ENCODE peak calls at places on chromosome 13, in six cellular contexts. B is effector memory CD4-positive, alpha-beta T cell; P is psoas muscle; N is lower lobe of right lung; K is breast epithelium; F is lung. E is an unnamed sample.

GRCh38 chr13:41581884-41582547 is 124.7 kb downstream of the RGCC start:
- DNase-seq in N (no peak), K (no peak), P (no peak), B (no peak), F (no peak), E (no peak)

GRCh38 chr13:80132741-80133601 is 208.0 kb downstream of the SPRY2 start:
- DNase-seq in F (peak; percentile 72), B (no peak), P (peak; percentile 73), K (no peak), N (peak; percentile 55), E (no peak)

GRCh38 chr13:99614465-99614885 is 113.2 kb downstream of the TM9SF2 start:
- DNase-seq in B (no peak), N (no peak), F (no peak), K (no peak), P (no peak), E (no peak)

GRCh38 chr13:28056970-28057712 is 43.2 kb downstream of the FLT3 start:
- DNase-seq in K (no peak), P (no peak), B (no peak), N (no peak), F (no peak), E (no peak)

GRCh38 chr13:109781384-109782065 is 4.9 kb downstream of the IRS2 start:
- DNase-seq in B (no peak), N (no peak), P (peak; percentile 60), F (no peak), K (no peak), E (no peak)

GRCh38 chr13:101092985-101093384 is 323.3 kb downstream of the NALCN start:
- DNase-seq in K (no peak), P (no peak), F (no peak), N (no peak), B (no peak), E (no peak)

GRCh38 chr13:20035130-20035529 is 76.6 kb downstream of the ZMYM2 start:
- DNase-seq in B (no peak), N (no peak), K (no peak), F (no peak), P (no peak), E (no peak)

GRCh38 chr13:37747071-37747612 is 122.4 kb downstream of the TRPC4 start:
- DNase-seq in F (no peak), K (no peak), B (no peak), P (no peak), N (no peak), E (no peak)

GRCh38 chr13:29740961-29741360 is 109.5 kb downstream of the UBL3 start:
- DNase-seq in K (no peak), P (no peak), F (no peak), B (no peak), N (no peak), E (no peak)

GRCh38 chr13:27920677-27921420 is 1.0 kb downstream of the PDX1 start:
- DNase-seq in N (no peak), B (no peak), P (no peak), F (no peak), K (no peak), E (no peak)

GRCh38 chr13:81051873-81052272 is 710.9 kb upstream of the SPRY2 start:
- DNase-seq in N (no peak), B (no peak), P (no peak), K (no peak), F (no peak), E (no peak)

GRCh38 chr13:36920612-36921185 is 661 bp upstream of the SMAD9 start:
- DNase-seq in P (no peak), F (no peak), N (no peak), B (no peak), K (no peak), E (no peak)

GRCh38 chr13:106361621-106362020 is 173.8 kb downstream of the EFNB2 start:
- DNase-seq in B (no peak), N (no peak), K (no peak), F (no peak), P (no peak), E (no peak)

GRCh38 chr13:87274209-87274819 is 396.9 kb upstream of the SLITRK5 start:
- DNase-seq in N (no peak), P (no peak), B (no peak), F (peak; percentile 34), K (no peak), E (no peak)

GRCh38 chr13:50410921-50411712 is 395.9 kb downstream of the KCNRG start:
- DNase-seq in K (no peak), F (peak; percentile 35), B (no peak), P (no peak), N (no peak), E (no peak)

GRCh38 chr13:50700664-50701266 is 142.7 kb downstream of the DLEU7 start:
- DNase-seq in N (no peak), K (no peak), B (no peak), P (no peak), F (no peak), E (no peak)

GRCh38 chr13:53141336-53141735 is 112.7 kb downstream of the OLFM4 start:
- DNase-seq in K (no peak), B (no peak), F (no peak), N (no peak), P (no peak), E (no peak)

GRCh38 chr13:98413796-98414195 is 163.1 kb downstream of the STK24 start:
- DNase-seq in P (no peak), F (no peak), K (no peak), B (no peak), N (no peak), E (no peak)

GRCh38 chr13:54033323-54033861 is 1004.8 kb downstream of the OLFM4 start:
- DNase-seq in K (no peak), B (no peak), F (no peak), N (no peak), P (no peak), E (no peak)

GRCh38 chr13:70613295-70613694 is 505.0 kb upstream of the KLHL1 start:
- DNase-seq in F (no peak), N (no peak), K (no peak), B (no peak), P (no peak), E (no peak)

GRCh38 chr13:47211106-47211505 is 314.3 kb upstream of the HTR2A start:
- DNase-seq in N (no peak), K (no peak), F (no peak), P (no peak), B (no peak), E (no peak)

GRCh38 chr13:52454825-52455676 is at the start of gene CKAP2:
- DNase-seq in N (peak; percentile 97), K (peak; percentile 91), P (peak; percentile 95), B (peak; percentile 88), F (peak; percentile 94), E (peak; percentile 97)

GRCh38 chr13:32911506-32911905 is 104.7 kb upstream of the KL start:
- DNase-seq in F (no peak), P (no peak), N (no peak), K (no peak), B (no peak), E (no peak)

GRCh38 chr13:98428256-98428966 is 148.5 kb downstream of the STK24 start:
- DNase-seq in K (no peak), B (no peak), N (no peak), P (no peak), F (no peak), E (no peak)

GRCh38 chr13:32737111-32737571 is 150.9 kb downstream of the PDS5B start:
- DNase-seq in K (no peak), F (no peak), N (no peak), B (no peak), P (no peak), E (peak; percentile 47)

GRCh38 chr13:60654405-60654804 is 257.4 kb downstream of the TDRD3 start:
- DNase-seq in F (no peak), B (no peak), N (no peak), K (no peak), P (no peak), E (no peak)

GRCh38 chr13:53158201-53158600 is 129.6 kb downstream of the OLFM4 start:
- DNase-seq in F (no peak), P (no peak), K (no peak), B (no peak), N (no peak), E (no peak)

GRCh38 chr13:45055198-45055901 is 65.0 kb upstream of the GTF2F2 start:
- DNase-seq in N (no peak), P (no peak), B (no peak), F (no peak), K (no peak), E (no peak)
- H3K4me3 ChIP-seq in N (no peak overlapping the region), P (no peak overlapping the region), B (no peak overlapping the region), F (no peak overlapping the region), K (no peak overlapping the region), E (no peak overlapping the region)

GRCh38 chr13:112346899-112347229 is 29.3 kb upstream of the SPACA7 start:
- DNase-seq in F (no peak), B (no peak), K (no peak), P (no peak), N (no peak), E (no peak)
- H3K27me3 ChIP-seq in F (no peaks in the 10 kb centered on the region), B (peaks cover 4% of the 10 kb centered on the region), K (peaks cover 57% of the 10 kb centered on the region), P (peaks cover 8% of the 10 kb centered on the region), N (peaks cover 66% of the 10 kb centered on the region), E (no peaks in the 10 kb centered on the region)

GRCh38 chr13:22836475-22836874 is 344.3 kb upstream of the SGCG start:
- DNase-seq in K (no peak), P (no peak), B (no peak), N (no peak), F (no peak), E (no peak)

GRCh38 chr13:22839554-22840286 is 341.1 kb upstream of the SGCG start:
- DNase-seq in F (no peak), N (no peak), K (no peak), B (no peak), P (no peak), E (no peak)

DNA sequence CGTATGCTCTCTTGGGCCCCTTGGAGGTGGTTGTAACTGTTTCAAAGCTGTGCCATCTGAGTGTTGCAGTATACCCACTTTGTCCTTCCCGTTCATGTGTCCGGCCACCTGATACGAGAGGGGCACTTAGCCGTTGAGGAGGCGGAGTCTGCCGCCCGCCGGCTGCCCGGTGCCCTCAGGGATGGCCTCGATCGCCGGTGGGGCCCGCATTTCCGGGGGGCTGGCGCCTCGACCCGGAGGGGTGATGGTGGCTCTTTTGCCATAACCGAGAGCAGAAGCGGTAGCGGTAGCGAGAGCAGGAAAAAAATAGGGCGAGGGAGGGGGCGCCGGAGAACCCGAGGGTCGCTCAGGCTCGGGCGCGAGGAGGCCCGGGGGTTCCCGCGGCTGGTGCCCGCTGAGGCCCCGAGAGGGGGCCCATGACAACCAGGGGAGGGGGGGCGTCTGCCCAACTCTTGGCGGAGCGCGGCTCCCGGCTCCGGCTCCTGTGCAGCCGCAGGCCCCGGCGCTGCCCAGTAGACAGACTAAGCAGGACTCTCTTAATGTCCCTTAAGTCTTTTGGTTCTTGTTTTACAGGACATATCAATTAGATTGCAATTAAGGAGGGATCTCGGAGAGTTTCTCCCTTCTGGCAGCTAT is 342.7 kb upstream of the SGCG start:
- DNase-seq in N (no peak), B (no peak), F (no peak), K (no peak), P (no peak), E (no peak)
- H3K4me3 ChIP-seq in N (peak overlapping the region; percentile 31), B (no peak overlapping the region), F (no peak overlapping the region), K (peak overlapping the region; percentile 60), P (peak overlapping the region; percentile 54), E (no peak overlapping the region)

DNA sequence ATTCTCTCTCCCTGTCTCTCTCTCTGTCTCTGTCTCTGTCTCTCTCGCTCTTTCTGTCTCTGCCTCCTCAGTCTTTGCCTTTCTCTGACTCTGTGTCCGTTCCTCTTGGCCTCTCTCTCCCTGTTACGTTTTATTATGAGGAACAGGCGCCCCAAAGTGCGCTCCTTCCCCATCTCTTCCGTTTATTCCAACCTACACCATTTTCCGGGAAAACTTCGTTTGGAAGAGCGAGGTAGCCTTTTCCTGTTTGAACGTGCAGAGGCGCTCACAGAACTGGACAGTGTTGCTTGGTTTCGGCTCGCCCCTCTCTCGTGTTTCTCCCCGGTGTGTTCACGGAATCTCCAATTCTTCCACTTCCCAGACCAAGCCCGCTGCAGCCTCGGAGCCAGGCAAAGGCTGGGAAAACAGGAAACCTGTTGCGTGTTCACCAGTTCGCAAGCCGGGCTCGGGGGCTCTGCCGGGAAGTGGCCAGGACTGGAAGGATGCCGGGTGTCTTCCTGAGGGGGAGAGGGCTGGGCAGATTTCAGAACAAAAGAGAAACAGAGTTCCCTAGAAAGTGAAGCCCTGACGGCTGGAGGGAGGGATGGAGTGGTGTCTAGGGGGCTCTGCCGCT is 605 bp downstream of the TMEM255B start:
- DNase-seq in B (no peak), K (no peak), P (no peak), N (no peak), F (no peak), E (no peak)
- H3K27me3 ChIP-seq in B (peaks cover 17% of the 10 kb centered on the region), K (peaks cover 17% of the 10 kb centered on the region), P (peaks cover 9% of the 10 kb centered on the region), N (peaks cover 10% of the 10 kb centered on the region), F (no peaks in the 10 kb centered on the region), E (peaks cover 37% of the 10 kb centered on the region)